ENCODE peak calls at places on chromosomes 4 and X, in six cellular contexts. U is mesenchymal stem cell, B is IMR-90, Y is neuronal stem cell, E is H1, A is trophoblast cell. O is an unnamed sample.

GRCh38 chr4:188647820-188648380 is 508.7 kb downstream of the TRIML1 start:
- DNase-seq in B (no peak), Y (no peak), U (no peak), E (no peak), A (no peak), O (peak)

GRCh38 chrX:96756491-96756890 is 71.8 kb downstream of the DIAPH2 start:
- DNase-seq in E (no peak), A (no peak), B (no peak), U (no peak), Y (no peak), O (no peak)

GRCh38 chr4:123096038-123096437 is 173.6 kb upstream of the NUDT6 start:
- DNase-seq in E (no peak), B (no peak), Y (peak), A (no peak), U (peak), O (peak)

GRCh38 chr4:75243570-75243969 is 270.6 kb downstream of the RCHY1 start:
- DNase-seq in U (peak), B (no peak), E (no peak), A (no peak), Y (no peak), O (no peak)

GRCh38 chr4:8086751-8087445 is 71.7 kb downstream of the ABLIM2 start:
- DNase-seq in E (no peak), B (no peak), U (no peak), A (no peak), Y (no peak), O (no peak)

GRCh38 chr4:185626798-185627197 is 91.5 kb upstream of the PDLIM3 start:
- DNase-seq in E (no peak), Y (no peak), A (no peak), B (no peak), U (no peak), O (no peak)

GRCh38 chr4:3679851-3680311 is 86.3 kb upstream of the ADRA2C start:
- DNase-seq in U (no peak), E (no peak), A (no peak), Y (no peak), B (no peak), O (no peak)

GRCh38 chrX:127030011-127030738 is 210.6 kb downstream of the PRR32 start:
- DNase-seq in A (no peak), U (no peak), E (no peak), B (no peak), Y (no peak), O (no peak)

GRCh38 chr4:184664445-184665210 is 15.1 kb downstream of the PRIMPOL start:
- DNase-seq in U (no peak), E (no peak), Y (no peak), B (peak), A (no peak), O (peak)

GRCh38 chrX:34218063-34218462 is 85.9 kb upstream of the FAM47A start:
- DNase-seq in E (no peak), Y (no peak), B (no peak), A (no peak), U (no peak), O (no peak)

GRCh38 chr4:102758241-102758871 is 2.4 kb downstream of the MANBA start:
- DNase-seq in U (no peak), B (no peak), Y (no peak), E (no peak), A (no peak), O (no peak)

GRCh38 chrX:12894074-12894691 is 12.2 kb upstream of the TLR8 start:
- DNase-seq in E (no peak), A (no peak), Y (no peak), U (peak), B (peak), O (peak)

GRCh38 chr4:77079281-77079680 is 3.5 kb upstream of the CCNI start:
- DNase-seq in E (no peak), Y (no peak), A (no peak), B (no peak), U (no peak), O (no peak)

GRCh38 chr4:92447265-92447905 is 143.6 kb downstream of the GRID2 start:
- DNase-seq in B (no peak), A (no peak), U (peak), Y (no peak), E (no peak), O (peak)

GRCh38 chr4:152540293-152540674 is 4.4 kb upstream of the FBXW7 start:
- DNase-seq in Y (no peak), U (peak), E (no peak), B (no peak), A (no peak), O (peak)

GRCh38 chr4:168677063-168677462 is 180.2 kb downstream of the PALLD start:
- DNase-seq in Y (no peak), B (no peak), U (no peak), E (no peak), A (no peak), O (no peak)

GRCh38 chrX:41092776-41093175 is 7.5 kb downstream of the USP9X start:
- DNase-seq in Y (no peak), B (no peak), E (no peak), A (no peak), U (no peak), O (no peak)

GRCh38 chr4:81914623-81915022 is 442.9 kb upstream of the RASGEF1B start:
- DNase-seq in B (no peak), A (no peak), U (no peak), Y (no peak), E (no peak), O (no peak)

GRCh38 chr4:18850763-18851331 is 829.3 kb upstream of the LCORL start:
- DNase-seq in Y (no peak), U (no peak), B (no peak), E (no peak), A (no peak), O (no peak)

GRCh38 chrX:113384628-113385027 is 544.0 kb upstream of the AMOT start:
- DNase-seq in B (peak), A (no peak), E (no peak), U (peak), Y (no peak), O (no peak)

GRCh38 chr4:101355767-101356702 is 8.7 kb upstream of the PPP3CA start:
- DNase-seq in U (peak), E (no peak), B (peak), Y (no peak), A (peak), O (no peak)

GRCh38 chr4:176377705-176378302 is 58.0 kb downstream of the SPCS3 start:
- DNase-seq in A (no peak), E (no peak), B (peak), U (no peak), Y (no peak), O (peak)

GRCh38 chrX:13902406-13902805 is 85.5 kb upstream of the GPM6B start:
- DNase-seq in U (no peak), A (no peak), B (no peak), Y (no peak), E (no peak), O (no peak)

GRCh38 chr4:98510757-98511517 is 147.5 kb downstream of the TSPAN5 start:
- DNase-seq in Y (no peak), E (no peak), A (no peak), U (peak), B (peak), O (no peak)

GRCh38 chr4:99013402-99013843 is 17.9 kb downstream of the METAP1 start:
- DNase-seq in Y (no peak), U (no peak), A (no peak), B (peak), E (no peak), O (peak)

GRCh38 chrX:72366178-72366577 is 60.5 kb upstream of the CITED1 start:
- DNase-seq in U (no peak), A (no peak), E (no peak), B (no peak), Y (no peak), O (no peak)

GRCh38 chrX:16258936-16259335 is 91.7 kb downstream of the MAGEB17 start:
- DNase-seq in B (peak), A (no peak), Y (no peak), E (no peak), U (no peak), O (peak)

GRCh38 chr4:95153182-95153581 is 395.4 kb downstream of the BMPR1B start:
- DNase-seq in Y (no peak), E (no peak), B (no peak), A (no peak), U (no peak), O (no peak)

GRCh38 chr4:83308672-83309071 is 24.1 kb upstream of the COQ2 start:
- DNase-seq in B (no peak), E (no peak), A (no peak), Y (no peak), U (no peak), O (peak)

GRCh38 chr4:123638834-123639233 is 242.2 kb downstream of the SPRY1 start:
- DNase-seq in B (no peak), U (no peak), A (no peak), E (no peak), Y (no peak), O (no peak)

GRCh38 chrX:56233682-56234081 is 1.5 kb downstream of the KLF8 start:
- DNase-seq in B (no peak), U (peak), Y (no peak), E (peak), A (peak), O (peak)

GRCh38 chrX:37746268-37746931 is 33.5 kb upstream of the CYBB start:
- DNase-seq in E (no peak), B (no peak), Y (no peak), A (peak), U (peak), O (peak)

GRCh38 chr4:145881991-145882390 is 56.6 kb downstream of the ZNF827 start:
- DNase-seq in Y (no peak), U (no peak), E (no peak), A (peak), B (no peak), O (no peak)

GRCh38 chrX:104343408-104344129 is 88.8 kb upstream of the ESX1 start:
- DNase-seq in A (peak), U (peak), E (peak), Y (peak), B (peak), O (peak)

GRCh38 chrX:107574054-107574683 is 54.1 kb upstream of the PRPS1 start:
- DNase-seq in E (no peak), B (peak), U (peak), A (peak), Y (no peak), O (no peak)

GRCh38 chr4:40525811-40526598 is 103.7 kb downstream of the RBM47 start:
- DNase-seq in A (peak), Y (no peak), U (peak), E (peak), B (peak), O (peak)

GRCh38 chr4:25182941-25183340 is 22.7 kb upstream of the SEPSECS start:
- DNase-seq in Y (no peak), A (no peak), E (no peak), U (no peak), B (no peak), O (no peak)

GRCh38 chrX:88424071-88424470 is 323.0 kb upstream of the CPXCR1 start:
- DNase-seq in A (no peak), U (no peak), B (no peak), E (no peak), Y (no peak), O (no peak)

GRCh38 chrX:153514259-153514658 is 3.2 kb upstream of the ATP2B3 start:
- DNase-seq in Y (no peak), U (no peak), E (no peak), A (no peak), B (no peak), O (no peak)

GRCh38 chr4:568962-569361 is 7.1 kb downstream of the TMEM271 start:
- DNase-seq in A (no peak), Y (no peak), U (no peak), E (no peak), B (no peak), O (no peak)

GRCh38 chr4:568351-568652 is 7.8 kb downstream of the TMEM271 start:
- DNase-seq in B (no peak), E (no peak), A (no peak), U (no peak), Y (no peak), O (no peak)

GRCh38 chr4:567457-568350 is 8.4 kb downstream of the TMEM271 start:
- DNase-seq in Y (no peak), U (no peak), E (no peak), B (no peak), A (no peak), O (no peak)

GRCh38 chr4:566035-566434 is 10.1 kb downstream of the TMEM271 start:
- DNase-seq in Y (no peak), A (no peak), B (no peak), E (no peak), U (no peak), O (no peak)

GRCh38 chr4:566508-567295 is 9.4 kb downstream of the TMEM271 start:
- DNase-seq in U (no peak), Y (no peak), E (no peak), B (peak), A (no peak), O (no peak)
- H4K8ac ChIP-seq in U (no peak), Y (no peak), E (no peak), B (no peak), A (no peak), O (no peak)

DNA sequence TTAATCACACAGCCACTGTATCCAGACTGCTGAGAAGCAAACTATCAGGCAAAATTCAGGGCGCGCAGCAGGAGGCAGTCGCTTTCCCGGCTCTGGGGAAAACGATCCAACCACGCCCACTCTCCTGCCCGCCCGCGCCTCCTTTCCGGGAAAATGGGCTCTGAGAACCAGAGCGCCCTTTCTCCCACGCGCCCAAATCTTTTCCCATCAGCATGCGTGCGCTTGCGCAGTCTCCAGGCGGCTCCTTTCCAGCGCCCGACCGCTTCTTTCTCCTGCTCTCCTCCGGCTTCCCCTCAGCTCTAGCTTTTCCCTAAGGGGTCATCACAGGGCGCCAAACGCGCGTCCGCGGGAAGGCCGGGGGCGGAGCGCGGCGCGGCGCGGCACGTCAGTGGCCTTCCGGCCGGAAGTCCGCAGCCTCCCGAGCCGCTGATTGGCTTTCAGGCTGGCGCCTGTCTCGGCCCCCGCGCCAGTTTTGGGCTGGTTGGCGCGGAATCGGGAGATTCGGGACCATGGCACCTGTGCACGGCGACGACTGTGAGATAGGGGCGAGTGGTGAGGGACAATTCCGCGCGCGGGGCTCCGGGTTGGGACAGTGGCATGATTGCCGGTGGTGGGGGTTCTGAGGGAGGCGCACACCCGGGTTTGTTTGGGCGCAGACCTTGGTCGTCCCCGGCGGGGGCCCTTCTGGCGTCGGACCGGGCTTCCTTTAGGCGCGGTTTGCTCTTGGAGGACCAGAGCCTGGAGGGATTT is at the start of gene POLA1:
- DNase-seq in E (peak), B (peak), A (peak), Y (peak), U (peak), O (peak)
- H3K4ac ChIP-seq in E (peak), B (no peak), A (peak), Y (no peak), U (no peak), O (no peak)

GRCh38 chr4:127555106-127555505 is 77.7 kb upstream of the INTU start:
- DNase-seq in A (no peak), Y (no peak), U (no peak), B (no peak), E (no peak), O (no peak)

GRCh38 chr4:127558088-127558487 is 74.7 kb upstream of the INTU start:
- DNase-seq in E (no peak), A (no peak), U (no peak), Y (no peak), B (no peak), O (no peak)

GRCh38 chr4:127559981-127560380 is 72.8 kb upstream of the INTU start:
- DNase-seq in A (no peak), Y (no peak), E (no peak), B (no peak), U (no peak), O (no peak)

GRCh38 chr4:127560755-127561154 is 72.0 kb upstream of the INTU start:
- DNase-seq in A (no peak), B (no peak), E (no peak), U (no peak), Y (no peak), O (no peak)

GRCh38 chr4:127558489-127559407 is 74.0 kb upstream of the INTU start:
- DNase-seq in U (no peak), Y (no peak), A (no peak), E (no peak), B (no peak), O (no peak)
- H4K8ac ChIP-seq in U (no peak), Y (no peak), A (no peak), E (no peak), B (no peak), O (no peak)

DNA sequence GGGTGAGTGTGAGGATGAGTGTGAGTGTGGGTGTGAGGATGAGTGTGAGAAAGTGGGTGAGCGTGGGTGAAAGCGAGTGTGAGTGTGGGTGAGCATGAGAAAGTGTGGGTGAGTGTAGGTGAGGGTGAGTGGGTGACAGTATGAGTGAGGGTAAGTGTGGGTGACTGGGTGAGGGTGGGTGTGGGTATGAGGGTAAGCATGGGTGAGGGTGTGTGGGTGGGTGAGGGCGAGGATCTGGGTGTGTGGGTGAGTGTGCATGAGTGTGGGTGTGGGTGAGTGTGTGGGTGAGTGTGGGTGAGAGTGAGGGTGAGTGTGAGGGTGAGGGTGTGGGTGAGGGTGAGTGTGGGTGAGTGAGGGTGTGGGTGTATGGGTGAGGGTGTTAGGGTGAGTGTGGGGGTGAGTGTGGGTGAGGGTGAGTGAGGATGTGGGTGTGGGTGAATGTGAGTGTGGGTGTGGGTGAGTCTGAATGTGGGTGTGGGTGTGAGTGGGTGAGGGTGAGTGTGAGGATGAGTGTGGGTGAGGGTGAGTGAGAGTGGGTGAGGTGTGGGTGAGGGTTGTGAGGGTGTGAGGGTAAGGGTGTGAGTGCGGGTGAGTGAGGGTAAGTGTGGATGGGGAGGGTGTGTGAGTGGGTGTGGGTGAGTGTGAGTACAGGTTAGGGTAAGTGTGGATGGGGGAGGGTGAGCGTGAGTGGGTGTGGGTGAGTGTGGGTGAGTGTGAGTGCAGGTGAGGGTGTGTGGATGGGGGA is 48.9 kb downstream of the ING2 start:
- DNase-seq in Y (no peak), E (no peak), A (no peak), U (no peak), B (no peak), O (no peak)
- H3K4ac ChIP-seq in Y (no peak), E (no peak), A (no peak), U (no peak), B (no peak), O (no peak)